ENCODE peak calls at places on chromosomes 16 and 17, in six cellular contexts. One of them, this sample, is unnamed.

GRCh38 chr17:45273551-45273957 is 11.7 kb upstream of the SPATA32 start:
- DNase-seq in OCI-LY7: no peak
- DNase-seq in HS-5: no peak
- DNase-seq in caudate nucleus: no peak
- DNase-seq in activated CD4-positive, alpha-beta T cell treated with anti-CD3 and anti-CD28 coated beads, Interleukin-2, amount 50 U/mL, for 1 hour: no peak
- DNase-seq in stimulated activated CD8-positive, alpha-beta memory T cell treated with anti-CD3 and anti-CD28 coated beads, Interleukin-4, amount 100 ng/mL, for 1 hour: no peak
- DNase-seq in this sample: peak; percentile 25

GRCh38 chr17:61926831-61927210 is 961 bp downstream of the INTS2 start:
- DNase-seq in OCI-LY7: no peak
- DNase-seq in caudate nucleus: no peak
- DNase-seq in stimulated activated CD8-positive, alpha-beta memory T cell treated with anti-CD3 and anti-CD28 coated beads, Interleukin-4, amount 100 ng/mL, for 1 hour: no peak
- DNase-seq in HS-5: peak; percentile 8
- DNase-seq in activated CD4-positive, alpha-beta T cell treated with anti-CD3 and anti-CD28 coated beads, Interleukin-2, amount 50 U/mL, for 1 hour: no peak
- DNase-seq in this sample: peak; percentile 50

GRCh38 chr17:29181226-29181625 is 1.0 kb upstream of the MYO18A start:
- DNase-seq in HS-5: no peak
- DNase-seq in stimulated activated CD8-positive, alpha-beta memory T cell treated with anti-CD3 and anti-CD28 coated beads, Interleukin-4, amount 100 ng/mL, for 1 hour: no peak
- DNase-seq in caudate nucleus: no peak
- DNase-seq in OCI-LY7: no peak
- DNase-seq in activated CD4-positive, alpha-beta T cell treated with anti-CD3 and anti-CD28 coated beads, Interleukin-2, amount 50 U/mL, for 1 hour: no peak
- DNase-seq in this sample: no peak

GRCh38 chr16:73172621-73173312 is 124.8 kb upstream of the ZFHX3 start:
- DNase-seq in activated CD4-positive, alpha-beta T cell treated with anti-CD3 and anti-CD28 coated beads, Interleukin-2, amount 50 U/mL, for 1 hour: no peak
- DNase-seq in OCI-LY7: no peak
- DNase-seq in caudate nucleus: no peak
- DNase-seq in stimulated activated CD8-positive, alpha-beta memory T cell treated with anti-CD3 and anti-CD28 coated beads, Interleukin-4, amount 100 ng/mL, for 1 hour: no peak
- DNase-seq in HS-5: peak; percentile 85
- DNase-seq in this sample: peak; percentile 98

GRCh38 chr16:83882118-83882879 is 16.6 kb upstream of the MLYCD start:
- DNase-seq in HS-5: no peak
- DNase-seq in activated CD4-positive, alpha-beta T cell treated with anti-CD3 and anti-CD28 coated beads, Interleukin-2, amount 50 U/mL, for 1 hour: no peak
- DNase-seq in caudate nucleus: no peak
- DNase-seq in stimulated activated CD8-positive, alpha-beta memory T cell treated with anti-CD3 and anti-CD28 coated beads, Interleukin-4, amount 100 ng/mL, for 1 hour: no peak
- DNase-seq in OCI-LY7: no peak
- DNase-seq in this sample: no peak

GRCh38 chr16:2704166-2704982 is 15.7 kb downstream of the PRSS27 start:
- DNase-seq in HS-5: no peak
- DNase-seq in activated CD4-positive, alpha-beta T cell treated with anti-CD3 and anti-CD28 coated beads, Interleukin-2, amount 50 U/mL, for 1 hour: no peak
- DNase-seq in caudate nucleus: no peak
- DNase-seq in stimulated activated CD8-positive, alpha-beta memory T cell treated with anti-CD3 and anti-CD28 coated beads, Interleukin-4, amount 100 ng/mL, for 1 hour: no peak
- DNase-seq in OCI-LY7: no peak
- DNase-seq in this sample: no peak

GRCh38 chr16:66928702-66929388 is 3.5 kb upstream of the RRAD start:
- DNase-seq in activated CD4-positive, alpha-beta T cell treated with anti-CD3 and anti-CD28 coated beads, Interleukin-2, amount 50 U/mL, for 1 hour: peak; percentile 25
- DNase-seq in HS-5: no peak
- DNase-seq in OCI-LY7: peak; percentile 29
- DNase-seq in stimulated activated CD8-positive, alpha-beta memory T cell treated with anti-CD3 and anti-CD28 coated beads, Interleukin-4, amount 100 ng/mL, for 1 hour: no peak
- DNase-seq in caudate nucleus: no peak
- DNase-seq in this sample: peak; percentile 41

GRCh38 chr16:81366316-81366932 is 51.7 kb downstream of the GAN start:
- DNase-seq in caudate nucleus: no peak
- DNase-seq in activated CD4-positive, alpha-beta T cell treated with anti-CD3 and anti-CD28 coated beads, Interleukin-2, amount 50 U/mL, for 1 hour: no peak
- DNase-seq in OCI-LY7: peak; percentile 70
- DNase-seq in HS-5: peak; percentile 4
- DNase-seq in stimulated activated CD8-positive, alpha-beta memory T cell treated with anti-CD3 and anti-CD28 coated beads, Interleukin-4, amount 100 ng/mL, for 1 hour: no peak
- DNase-seq in this sample: peak; percentile 76

GRCh38 chr16:15643453-15644305 is 725 bp upstream of the MARF1 start:
- DNase-seq in caudate nucleus: no peak
- DNase-seq in OCI-LY7: peak; percentile 78
- DNase-seq in HS-5: peak; percentile 55
- DNase-seq in activated CD4-positive, alpha-beta T cell treated with anti-CD3 and anti-CD28 coated beads, Interleukin-2, amount 50 U/mL, for 1 hour: peak; percentile 22
- DNase-seq in stimulated activated CD8-positive, alpha-beta memory T cell treated with anti-CD3 and anti-CD28 coated beads, Interleukin-4, amount 100 ng/mL, for 1 hour: no peak
- DNase-seq in this sample: peak; percentile 79

GRCh38 chr17:46841561-46842379 is 9.6 kb upstream of the WNT9B start:
- DNase-seq in HS-5: no peak
- DNase-seq in activated CD4-positive, alpha-beta T cell treated with anti-CD3 and anti-CD28 coated beads, Interleukin-2, amount 50 U/mL, for 1 hour: peak; percentile 19
- DNase-seq in OCI-LY7: no peak
- DNase-seq in stimulated activated CD8-positive, alpha-beta memory T cell treated with anti-CD3 and anti-CD28 coated beads, Interleukin-4, amount 100 ng/mL, for 1 hour: no peak
- DNase-seq in caudate nucleus: no peak
- DNase-seq in this sample: no peak

GRCh38 chr16:49469323-49469670 is 95.7 kb downstream of the C16orf78 start:
- DNase-seq in stimulated activated CD8-positive, alpha-beta memory T cell treated with anti-CD3 and anti-CD28 coated beads, Interleukin-4, amount 100 ng/mL, for 1 hour: no peak
- DNase-seq in OCI-LY7: no peak
- DNase-seq in HS-5: no peak
- DNase-seq in caudate nucleus: no peak
- DNase-seq in activated CD4-positive, alpha-beta T cell treated with anti-CD3 and anti-CD28 coated beads, Interleukin-2, amount 50 U/mL, for 1 hour: no peak
- DNase-seq in this sample: no peak

GRCh38 chr17:16381496-16381820 is 567 bp downstream of the UBB start:
- DNase-seq in activated CD4-positive, alpha-beta T cell treated with anti-CD3 and anti-CD28 coated beads, Interleukin-2, amount 50 U/mL, for 1 hour: no peak
- DNase-seq in OCI-LY7: no peak
- DNase-seq in HS-5: no peak
- DNase-seq in stimulated activated CD8-positive, alpha-beta memory T cell treated with anti-CD3 and anti-CD28 coated beads, Interleukin-4, amount 100 ng/mL, for 1 hour: no peak
- DNase-seq in caudate nucleus: no peak
- DNase-seq in this sample: peak; percentile 49

GRCh38 chr17:40461036-40461721 is 17.9 kb downstream of the IGFBP4 start:
- DNase-seq in stimulated activated CD8-positive, alpha-beta memory T cell treated with anti-CD3 and anti-CD28 coated beads, Interleukin-4, amount 100 ng/mL, for 1 hour: no peak
- DNase-seq in HS-5: no peak
- DNase-seq in activated CD4-positive, alpha-beta T cell treated with anti-CD3 and anti-CD28 coated beads, Interleukin-2, amount 50 U/mL, for 1 hour: no peak
- DNase-seq in caudate nucleus: no peak
- DNase-seq in OCI-LY7: no peak
- DNase-seq in this sample: peak; percentile 63

GRCh38 chr17:1830288-1830687 is 483 bp downstream of the RPA1 start:
- DNase-seq in OCI-LY7: peak; percentile 54
- DNase-seq in stimulated activated CD8-positive, alpha-beta memory T cell treated with anti-CD3 and anti-CD28 coated beads, Interleukin-4, amount 100 ng/mL, for 1 hour: no peak
- DNase-seq in activated CD4-positive, alpha-beta T cell treated with anti-CD3 and anti-CD28 coated beads, Interleukin-2, amount 50 U/mL, for 1 hour: peak; percentile 7
- DNase-seq in HS-5: peak; percentile 4
- DNase-seq in caudate nucleus: no peak
- DNase-seq in this sample: peak; percentile 11

GRCh38 chr17:41421116-41421515 is 3.3 kb downstream of the KRT37 start:
- DNase-seq in activated CD4-positive, alpha-beta T cell treated with anti-CD3 and anti-CD28 coated beads, Interleukin-2, amount 50 U/mL, for 1 hour: no peak
- DNase-seq in stimulated activated CD8-positive, alpha-beta memory T cell treated with anti-CD3 and anti-CD28 coated beads, Interleukin-4, amount 100 ng/mL, for 1 hour: no peak
- DNase-seq in OCI-LY7: no peak
- DNase-seq in HS-5: no peak
- DNase-seq in caudate nucleus: no peak
- DNase-seq in this sample: no peak

GRCh38 chr16:27049117-27049516 is 17.6 kb upstream of the C16orf82 start:
- DNase-seq in HS-5: no peak
- DNase-seq in caudate nucleus: no peak
- DNase-seq in activated CD4-positive, alpha-beta T cell treated with anti-CD3 and anti-CD28 coated beads, Interleukin-2, amount 50 U/mL, for 1 hour: no peak
- DNase-seq in stimulated activated CD8-positive, alpha-beta memory T cell treated with anti-CD3 and anti-CD28 coated beads, Interleukin-4, amount 100 ng/mL, for 1 hour: no peak
- DNase-seq in OCI-LY7: no peak
- DNase-seq in this sample: no peak